ENCODE peak calls at places on chromosomes 4 and X, in four cellular contexts. J is AG09309; T is stimulated activated naive CD8-positive, alpha-beta T cell treated with anti-CD3 and anti-CD28 coated beads, Interleukin-15, Interleukin-2, amounts not matched to agents 100 U/mL and 50 U/mL, for 24 hours; O is CD8-positive, alpha-beta memory T cell. X is an unnamed sample.

GRCh38 chr4:33316033-33316432 is 2595.9 kb downstream of the PCDH7 start:
- DNase-seq in O (no peak), J (no peak), T (no peak), X (no peak)

GRCh38 chr4:80916770-80917169 is 113.7 kb upstream of the BMP3 start:
- DNase-seq in J (no peak), T (no peak), O (no peak), X (no peak)

GRCh38 chrX:29531336-29531735 is 684.0 kb upstream of the MAGEB2 start:
- DNase-seq in O (no peak), T (no peak), J (no peak), X (no peak)

GRCh38 chrX:103157511-103158316 is 57.2 kb upstream of the BEX4 start:
- DNase-seq in T (peak), J (no peak), O (no peak), X (no peak)

GRCh38 chrX:45063319-45064095 is 137.2 kb downstream of the DIPK2B start:
- DNase-seq in T (no peak), J (no peak), O (no peak), X (no peak)

GRCh38 chr4:83552085-83552484 is 16.2 kb downstream of the GPAT3 start:
- DNase-seq in O (no peak), T (no peak), J (no peak), X (no peak)

GRCh38 chr4:7328913-7329638 is 105.7 kb downstream of the PSAPL1 start:
- DNase-seq in T (no peak), O (peak), J (peak), X (peak)

GRCh38 chr4:108536577-108536976 is 83.8 kb upstream of the RPL34 start:
- DNase-seq in T (no peak), J (no peak), O (no peak), X (no peak)

GRCh38 chrX:154113729-154114128 is 16.2 kb upstream of the MECP2 start:
- DNase-seq in J (no peak), T (no peak), O (no peak), X (no peak)

GRCh38 chr4:99208719-99209075 is 10.3 kb downstream of the ADH6 start:
- DNase-seq in T (no peak), O (no peak), J (no peak), X (no peak)

X was measured in AG04449.